ENCODE peak calls at places on chromosomes 3 and 15, in six cellular contexts. L is GM23338, O is vagina, Y is thoracic aorta, N is AG09309, C is IMR-90. V is an unnamed sample.

GRCh38 chr15:99547474-99547873 is 18.3 kb upstream of the MEF2A start:
- DNase-seq in L (no peak), C (no peak), N (no peak), O (no peak), Y (no peak), V (no peak)

GRCh38 chr15:33055962-33056361 is 138.6 kb downstream of the FMN1 start:
- DNase-seq in C (no peak), Y (no peak), O (no peak), L (no peak), N (no peak), V (no peak)

GRCh38 chr3:16618721-16619120 is 13.5 kb upstream of the DAZL start:
- DNase-seq in L (no peak), N (peak; percentile 38), O (no peak), C (peak; percentile 16), Y (no peak), V (peak; percentile 76)

GRCh38 chr3:193190387-193190786 is 50.6 kb upstream of the PLAAT1 start:
- DNase-seq in Y (no peak), C (no peak), N (no peak), O (no peak), L (peak; percentile 94), V (peak; percentile 36)

GRCh38 chr15:90101969-90102890 is at the start of gene IDH2:
- DNase-seq in O (no peak), C (peak; percentile 79), Y (no peak), L (peak; percentile 93), N (no peak), V (peak; percentile 56)

GRCh38 chr15:95601525-95601924 is 729.0 kb upstream of the NR2F2 start:
- DNase-seq in N (no peak), L (no peak), Y (no peak), C (no peak), O (no peak), V (no peak)

GRCh38 chr15:96343529-96344072 is 13.1 kb downstream of the NR2F2 start:
- DNase-seq in O (peak; percentile 79), Y (no peak), L (peak; percentile 51), C (no peak), N (no peak), V (no peak)

GRCh38 chr3:41101231-41101630 is 98.1 kb upstream of the CTNNB1 start:
- DNase-seq in L (peak; percentile 31), Y (no peak), O (no peak), C (no peak), N (no peak), V (no peak)

GRCh38 chr3:52079958-52080357 is 23.6 kb upstream of the DUSP7 start:
- DNase-seq in C (no peak), N (no peak), L (no peak), Y (no peak), O (no peak), V (no peak)

GRCh38 chr15:74345051-74345450 is 22.4 kb downstream of the CYP11A1 start:
- DNase-seq in O (no peak), Y (no peak), N (no peak), L (no peak), C (peak; percentile 44), V (no peak)

GRCh38 chr3:10933958-10934481 is 58.5 kb upstream of the SLC6A1 start:
- DNase-seq in O (no peak), Y (no peak), N (no peak), C (peak; percentile 45), L (peak; percentile 10), V (peak; percentile 20)

DNA sequence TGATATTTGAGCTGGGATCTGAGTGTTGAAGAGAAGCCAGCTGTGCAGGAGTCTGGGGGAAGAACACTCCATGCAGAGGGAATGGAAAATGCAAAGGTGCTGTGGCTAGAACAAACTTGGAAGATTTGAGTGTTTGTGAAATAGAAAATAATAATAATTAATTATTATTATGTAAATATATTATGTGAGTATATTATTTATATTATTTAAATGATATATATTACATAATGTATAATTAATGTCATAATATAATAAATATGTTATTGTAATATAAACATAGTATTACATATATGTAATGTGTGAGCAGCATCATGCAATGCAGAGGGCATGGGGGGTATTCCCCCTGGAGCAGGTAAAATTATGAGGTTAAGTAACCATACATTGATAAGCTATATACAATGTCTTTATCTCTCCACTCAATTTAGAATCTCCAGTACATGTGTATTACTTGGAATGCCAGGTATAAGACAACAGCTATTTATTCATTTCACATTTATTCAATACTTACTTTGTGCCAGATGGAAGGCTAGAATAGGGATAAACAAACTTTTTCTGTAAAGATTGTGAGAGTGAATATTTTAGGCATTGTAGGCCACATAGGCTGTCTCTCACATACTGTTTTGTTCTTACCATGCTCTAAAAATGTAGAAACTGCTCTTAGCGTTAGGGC is 218.6 kb downstream of the MTHFS start:
- DNase-seq in L (no peak), N (no peak), Y (no peak), O (no peak), C (no peak), V (no peak)
- TF ChIP-seq CTCF in L (no peak), N (no peak), Y (no peak), O (no peak), C (no peak), V (no peak)

DNA sequence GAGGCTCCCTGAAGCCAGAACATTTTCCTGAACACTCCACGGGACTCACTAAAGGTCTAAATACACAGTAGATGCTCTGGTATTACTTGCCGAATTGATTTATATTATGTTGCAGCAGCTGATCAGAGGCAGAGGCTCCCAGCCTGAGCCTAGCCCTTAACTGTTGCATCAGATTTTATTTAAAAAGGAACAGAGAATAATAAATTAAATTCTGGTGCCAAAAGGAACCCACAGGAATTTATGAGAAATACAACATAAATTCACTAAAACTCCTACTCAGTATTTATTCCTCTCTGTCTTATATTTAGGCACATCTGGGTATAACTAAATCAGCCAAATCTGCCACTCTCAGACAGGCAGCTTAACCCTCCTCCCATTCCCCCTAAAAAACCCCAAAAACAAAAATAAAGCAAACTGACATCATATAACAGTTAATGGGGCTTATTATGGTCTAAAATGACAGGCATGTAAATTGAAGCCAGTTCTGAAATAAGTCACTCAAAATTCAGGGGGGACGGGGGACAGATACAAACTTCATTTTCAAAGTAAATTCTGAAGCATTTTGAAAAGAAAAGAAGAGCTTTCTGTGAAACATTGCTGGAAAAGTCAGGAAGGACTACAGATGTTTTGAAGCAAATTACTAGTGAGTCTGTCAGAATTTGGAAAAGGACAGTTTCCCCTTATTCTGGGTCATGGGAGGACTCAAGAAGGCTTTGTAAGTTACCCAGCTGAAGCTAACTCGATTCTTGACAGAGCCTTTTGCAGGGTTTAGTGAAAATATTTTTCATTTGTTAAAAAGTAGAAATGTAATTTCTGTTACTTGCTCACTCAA is 53.8 kb upstream of the CORO2B start:
- DNase-seq in N (peak; percentile 84), O (no peak), Y (no peak), C (peak; percentile 87), L (no peak), V (peak; percentile 93)
- H3K4me3 ChIP-seq in N (no peak overlapping the region), O (no peak overlapping the region), Y (no peak overlapping the region), C (no peak overlapping the region), L (no peak overlapping the region), V (no peak overlapping the region)

GRCh38 chr3:141083831-141084624 is 32.9 kb downstream of the SPSB4 start:
- DNase-seq in N (no peak), C (no peak), Y (no peak), L (no peak), O (no peak), V (no peak)
- TF ChIP-seq CTCF in N (no peak), C (no peak), Y (no peak), L (no peak), O (no peak), V (no peak)

GRCh38 chr3:73623996-73624362 is 762 bp downstream of the PDZRN3 start:
- DNase-seq in N (no peak), L (peak; percentile 88), C (peak; percentile 85), O (no peak), Y (no peak), V (peak; percentile 75)

GRCh38 chr3:73624363-73625123 is at the start of gene PDZRN3:
- DNase-seq in Y (no peak), O (no peak), L (peak; percentile 74), C (peak; percentile 82), N (no peak), V (peak; percentile 80)

GRCh38 chr3:73623316-73623715 is 1.4 kb downstream of the PDZRN3 start:
- DNase-seq in N (no peak), L (no peak), O (no peak), C (peak; percentile 28), Y (no peak), V (peak; percentile 51)

GRCh38 chr3:73621388-73621787 is 3.4 kb downstream of the PDZRN3 start:
- DNase-seq in C (no peak), O (no peak), Y (no peak), N (no peak), L (no peak), V (no peak)

DNA sequence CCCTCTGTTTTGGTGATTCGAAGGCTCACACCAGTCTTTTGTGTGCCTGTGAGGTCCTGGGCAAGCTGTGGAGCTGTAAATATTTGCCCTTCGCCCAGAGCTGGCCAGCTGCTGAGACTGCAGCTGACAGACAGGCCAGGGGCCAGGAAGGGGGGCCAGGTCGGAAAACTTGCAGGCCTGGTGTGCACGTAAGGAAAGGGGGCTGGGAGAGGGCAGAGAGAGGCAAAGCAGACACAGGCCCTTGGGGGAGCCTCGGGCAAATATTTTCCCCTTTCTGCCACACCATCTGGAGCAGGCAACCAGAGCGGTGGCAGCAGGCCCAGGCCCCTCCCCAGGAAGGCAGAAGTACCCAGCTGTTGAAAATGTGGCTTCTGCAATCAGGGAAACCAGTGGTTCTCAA is 2.6 kb downstream of the PDZRN3 start:
- DNase-seq in O (no peak), Y (no peak), L (peak; percentile 31), N (no peak), C (peak; percentile 47), V (peak; percentile 30)
- H3K4me3 ChIP-seq in O (peak overlapping the region; percentile 98), Y (peak overlapping the region; percentile 92), L (peak overlapping the region; percentile 28), N (peak overlapping the region; percentile 66), C (peak overlapping the region; percentile 71), V (peak overlapping the region; percentile 67)

GRCh38 chr15:48954538-48954937 is 9.2 kb downstream of the SHC4 start:
- DNase-seq in Y (no peak), C (peak; percentile 20), N (no peak), L (peak; percentile 73), O (no peak), V (no peak)
- TF ChIP-seq CTCF in Y (peak; percentile 27), C (no peak), N (peak; percentile 16), L (peak; percentile 38), O (no peak), V (no peak)